ENCODE peak calls at places on chromosomes 4 and X, in five cellular contexts. One of them, this sample, is unnamed.

GRCh38 chr4:53161475-53162423 is 204.1 kb downstream of the SCFD2 start:
- DNase-seq in activated CD4-positive, alpha-beta T cell treated with anti-CD3 and anti-CD28 coated beads, Interleukin-2, amount 50 U/mL, for 1 hour: no peak
- DNase-seq in effector memory CD8-positive, alpha-beta T cell: no peak
- DNase-seq in kidney epithelial cell: no peak
- DNase-seq in foreskin fibroblast: no peak
- DNase-seq in this sample: no peak

GRCh38 chr4:140691369-140691768 is 64.8 kb downstream of the TBC1D9 start:
- DNase-seq in kidney epithelial cell: no peak
- DNase-seq in effector memory CD8-positive, alpha-beta T cell: no peak
- DNase-seq in activated CD4-positive, alpha-beta T cell treated with anti-CD3 and anti-CD28 coated beads, Interleukin-2, amount 50 U/mL, for 1 hour: no peak
- DNase-seq in foreskin fibroblast: peak; percentile 80
- DNase-seq in this sample: no peak

GRCh38 chr4:185592438-185592837 is 57.1 kb upstream of the PDLIM3 start:
- DNase-seq in foreskin fibroblast: no peak
- DNase-seq in effector memory CD8-positive, alpha-beta T cell: no peak
- DNase-seq in activated CD4-positive, alpha-beta T cell treated with anti-CD3 and anti-CD28 coated beads, Interleukin-2, amount 50 U/mL, for 1 hour: no peak
- DNase-seq in kidney epithelial cell: no peak
- DNase-seq in this sample: no peak

GRCh38 chr4:109979932-109980717 is 67.4 kb downstream of the EGF start:
- DNase-seq in foreskin fibroblast: peak; percentile 68
- DNase-seq in kidney epithelial cell: peak; percentile 69
- DNase-seq in effector memory CD8-positive, alpha-beta T cell: no peak
- DNase-seq in activated CD4-positive, alpha-beta T cell treated with anti-CD3 and anti-CD28 coated beads, Interleukin-2, amount 50 U/mL, for 1 hour: no peak
- DNase-seq in this sample: no peak

GRCh38 chr4:180766903-180767302 is 1476.3 kb upstream of the TENM3 start:
- DNase-seq in foreskin fibroblast: no peak
- DNase-seq in effector memory CD8-positive, alpha-beta T cell: no peak
- DNase-seq in kidney epithelial cell: no peak
- DNase-seq in activated CD4-positive, alpha-beta T cell treated with anti-CD3 and anti-CD28 coated beads, Interleukin-2, amount 50 U/mL, for 1 hour: no peak
- DNase-seq in this sample: no peak

GRCh38 chr4:27714073-27714472 is 853.4 kb downstream of the STIM2 start:
- DNase-seq in activated CD4-positive, alpha-beta T cell treated with anti-CD3 and anti-CD28 coated beads, Interleukin-2, amount 50 U/mL, for 1 hour: no peak
- DNase-seq in effector memory CD8-positive, alpha-beta T cell: no peak
- DNase-seq in foreskin fibroblast: no peak
- DNase-seq in kidney epithelial cell: no peak
- DNase-seq in this sample: no peak

GRCh38 chrX:1224954-1225353 is 12.5 kb upstream of the CRLF2 start:
- DNase-seq in activated CD4-positive, alpha-beta T cell treated with anti-CD3 and anti-CD28 coated beads, Interleukin-2, amount 50 U/mL, for 1 hour: no peak
- DNase-seq in effector memory CD8-positive, alpha-beta T cell: no peak
- DNase-seq in foreskin fibroblast: no peak
- DNase-seq in kidney epithelial cell: no peak
- DNase-seq in this sample: no peak

GRCh38 chr4:26204249-26204825 is 116.5 kb upstream of the RBPJ start:
- DNase-seq in effector memory CD8-positive, alpha-beta T cell: peak; percentile 2
- DNase-seq in kidney epithelial cell: no peak
- DNase-seq in activated CD4-positive, alpha-beta T cell treated with anti-CD3 and anti-CD28 coated beads, Interleukin-2, amount 50 U/mL, for 1 hour: peak; percentile 5
- DNase-seq in foreskin fibroblast: no peak
- DNase-seq in this sample: no peak

GRCh38 chr4:61223385-61223784 is 23.3 kb downstream of the ADGRL3 start:
- DNase-seq in foreskin fibroblast: no peak
- DNase-seq in kidney epithelial cell: no peak
- DNase-seq in effector memory CD8-positive, alpha-beta T cell: no peak
- DNase-seq in activated CD4-positive, alpha-beta T cell treated with anti-CD3 and anti-CD28 coated beads, Interleukin-2, amount 50 U/mL, for 1 hour: no peak
- DNase-seq in this sample: no peak

GRCh38 chr4:136526517-136526916 is 1005.8 kb downstream of the PCDH18 start:
- DNase-seq in activated CD4-positive, alpha-beta T cell treated with anti-CD3 and anti-CD28 coated beads, Interleukin-2, amount 50 U/mL, for 1 hour: no peak
- DNase-seq in effector memory CD8-positive, alpha-beta T cell: no peak
- DNase-seq in kidney epithelial cell: peak; percentile 14
- DNase-seq in foreskin fibroblast: peak; percentile 1
- DNase-seq in this sample: no peak

GRCh38 chr4:151218343-151218742 is 58.6 kb upstream of the PRSS48 start:
- DNase-seq in kidney epithelial cell: no peak
- DNase-seq in effector memory CD8-positive, alpha-beta T cell: no peak
- DNase-seq in foreskin fibroblast: peak; percentile 68
- DNase-seq in activated CD4-positive, alpha-beta T cell treated with anti-CD3 and anti-CD28 coated beads, Interleukin-2, amount 50 U/mL, for 1 hour: no peak
- DNase-seq in this sample: no peak

GRCh38 chrX:154819771-154820341 is 14.6 kb upstream of the MPP1 start:
- DNase-seq in kidney epithelial cell: no peak
- DNase-seq in foreskin fibroblast: no peak
- DNase-seq in activated CD4-positive, alpha-beta T cell treated with anti-CD3 and anti-CD28 coated beads, Interleukin-2, amount 50 U/mL, for 1 hour: no peak
- DNase-seq in effector memory CD8-positive, alpha-beta T cell: no peak
- DNase-seq in this sample: no peak

GRCh38 chr4:97786306-97786920 is 356.9 kb downstream of the STPG2 start:
- DNase-seq in foreskin fibroblast: no peak
- DNase-seq in activated CD4-positive, alpha-beta T cell treated with anti-CD3 and anti-CD28 coated beads, Interleukin-2, amount 50 U/mL, for 1 hour: no peak
- DNase-seq in effector memory CD8-positive, alpha-beta T cell: no peak
- DNase-seq in kidney epithelial cell: no peak
- DNase-seq in this sample: no peak

GRCh38 chr4:8553216-8553615 is 27.0 kb upstream of the GPR78 start:
- DNase-seq in activated CD4-positive, alpha-beta T cell treated with anti-CD3 and anti-CD28 coated beads, Interleukin-2, amount 50 U/mL, for 1 hour: no peak
- DNase-seq in effector memory CD8-positive, alpha-beta T cell: no peak
- DNase-seq in foreskin fibroblast: no peak
- DNase-seq in kidney epithelial cell: no peak
- DNase-seq in this sample: no peak

GRCh38 chr4:168608771-168609170 is 111.9 kb downstream of the PALLD start:
- DNase-seq in effector memory CD8-positive, alpha-beta T cell: no peak
- DNase-seq in kidney epithelial cell: no peak
- DNase-seq in activated CD4-positive, alpha-beta T cell treated with anti-CD3 and anti-CD28 coated beads, Interleukin-2, amount 50 U/mL, for 1 hour: no peak
- DNase-seq in foreskin fibroblast: no peak
- DNase-seq in this sample: no peak

GRCh38 chr4:163548481-163549243 is 54.2 kb downstream of the TMA16 start:
- DNase-seq in kidney epithelial cell: peak; percentile 16
- DNase-seq in activated CD4-positive, alpha-beta T cell treated with anti-CD3 and anti-CD28 coated beads, Interleukin-2, amount 50 U/mL, for 1 hour: no peak
- DNase-seq in foreskin fibroblast: peak; percentile 73
- DNase-seq in effector memory CD8-positive, alpha-beta T cell: peak; percentile 13
- DNase-seq in this sample: no peak

GRCh38 chr4:89420507-89420906 is 112.9 kb upstream of the GPRIN3 start:
- DNase-seq in effector memory CD8-positive, alpha-beta T cell: no peak
- DNase-seq in foreskin fibroblast: peak; percentile 60
- DNase-seq in kidney epithelial cell: no peak
- DNase-seq in activated CD4-positive, alpha-beta T cell treated with anti-CD3 and anti-CD28 coated beads, Interleukin-2, amount 50 U/mL, for 1 hour: no peak
- DNase-seq in this sample: no peak

GRCh38 chr4:45803994-45804393 is 319.9 kb downstream of the GABRG1 start:
- DNase-seq in foreskin fibroblast: no peak
- DNase-seq in activated CD4-positive, alpha-beta T cell treated with anti-CD3 and anti-CD28 coated beads, Interleukin-2, amount 50 U/mL, for 1 hour: no peak
- DNase-seq in kidney epithelial cell: no peak
- DNase-seq in effector memory CD8-positive, alpha-beta T cell: no peak
- DNase-seq in this sample: no peak

GRCh38 chrX:57595381-57595811 is 3.6 kb downstream of the ZXDB start:
- DNase-seq in kidney epithelial cell: peak; percentile 4
- DNase-seq in foreskin fibroblast: peak; percentile 67
- DNase-seq in activated CD4-positive, alpha-beta T cell treated with anti-CD3 and anti-CD28 coated beads, Interleukin-2, amount 50 U/mL, for 1 hour: no peak
- DNase-seq in effector memory CD8-positive, alpha-beta T cell: no peak
- DNase-seq in this sample: no peak

GRCh38 chrX:74349387-74349786 is 45.4 kb downstream of the ZCCHC13 start:
- DNase-seq in activated CD4-positive, alpha-beta T cell treated with anti-CD3 and anti-CD28 coated beads, Interleukin-2, amount 50 U/mL, for 1 hour: no peak
- DNase-seq in effector memory CD8-positive, alpha-beta T cell: no peak
- DNase-seq in kidney epithelial cell: peak; percentile 31
- DNase-seq in foreskin fibroblast: peak; percentile 78
- DNase-seq in this sample: no peak